ENCODE peak calls at places on chromosomes 11 and 22, in five cellular contexts. F is neuronal stem cell, J is H1, B is mesenchymal stem cell, A is trophoblast cell. N is an unnamed sample. For H3K4me1, the result is how much of the 10 kb centered on the place peaks cover.

GRCh38 chr11:134742228-134742612 is 330.2 kb upstream of the B3GAT1 start:
- DNase-seq in F (no peak), J (no peak), B (peak), A (no peak), N (no peak)

GRCh38 chr22:45284705-45285305 is at the start of gene UPK3A:
- DNase-seq in F (peak), J (no peak), B (peak), A (peak), N (peak)

GRCh38 chr11:18524248-18524647 is 2.5 kb downstream of the TSG101 start:
- DNase-seq in F (no peak), J (no peak), B (no peak), A (no peak), N (no peak)

GRCh38 chr11:1341928-1342524 is 32.6 kb upstream of the TOLLIP start:
- DNase-seq in F (no peak), J (no peak), B (peak), A (no peak), N (no peak)

GRCh38 chr22:28019360-28019759 is 100.3 kb upstream of the PITPNB start:
- DNase-seq in F (no peak), J (no peak), B (no peak), A (no peak), N (no peak)

GRCh38 chr22:35638408-35638807 is 9.8 kb upstream of the APOL6 start:
- DNase-seq in F (no peak), J (no peak), B (peak), A (peak), N (no peak)

GRCh38 chr11:128463386-128463829 is 124.0 kb downstream of the ETS1 start:
- DNase-seq in F (no peak), J (no peak), B (peak), A (no peak), N (no peak)

GRCh38 chr11:128259816-128260215 is 327.5 kb downstream of the ETS1 start:
- DNase-seq in F (no peak), J (no peak), B (no peak), A (no peak), N (no peak)

GRCh38 chr11:35598254-35599125 is 19.8 kb upstream of the FJX1 start:
- DNase-seq in F (no peak), J (no peak), B (no peak), A (no peak), N (no peak)

GRCh38 chr11:92436026-92436425 is 211.4 kb downstream of the FAT3 start:
- DNase-seq in F (no peak), J (no peak), B (no peak), A (no peak), N (no peak)

DNA sequence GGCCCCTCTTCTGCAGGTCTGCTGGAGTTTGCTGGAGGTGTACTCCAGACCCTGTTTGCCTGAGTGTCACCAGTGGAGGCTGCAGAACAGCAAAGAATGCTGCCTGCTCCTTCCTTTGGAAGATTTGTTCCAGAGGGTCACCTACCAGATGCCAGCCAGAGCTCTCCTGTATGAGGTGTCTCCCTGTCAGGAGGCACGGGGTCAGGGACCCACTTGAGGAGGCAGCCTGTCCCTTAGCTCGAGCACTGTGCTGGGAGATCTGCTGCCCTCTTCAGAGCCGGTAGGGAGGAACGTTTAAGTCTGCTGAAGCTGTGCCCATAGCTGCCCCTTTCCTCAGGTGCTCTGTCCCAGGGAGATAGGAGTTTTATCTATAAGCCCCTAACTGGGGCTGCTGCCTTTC is 207.9 kb downstream of the FAT3 start:
- DNase-seq in F (no peak), J (no peak), B (no peak), A (no peak), N (no peak)
- H2BK12ac ChIP-seq in F (no peak), J (no peak), B (no peak), A (no peak), N (no peak)

GRCh38 chr22:46652081-46652929 is 32.1 kb downstream of the GRAMD4 start:
- DNase-seq in F (no peak), J (no peak), B (peak), A (no peak), N (no peak)
- H3K18ac ChIP-seq in F (peak), J (no peak), B (peak), A (no peak), N (no peak)

DNA sequence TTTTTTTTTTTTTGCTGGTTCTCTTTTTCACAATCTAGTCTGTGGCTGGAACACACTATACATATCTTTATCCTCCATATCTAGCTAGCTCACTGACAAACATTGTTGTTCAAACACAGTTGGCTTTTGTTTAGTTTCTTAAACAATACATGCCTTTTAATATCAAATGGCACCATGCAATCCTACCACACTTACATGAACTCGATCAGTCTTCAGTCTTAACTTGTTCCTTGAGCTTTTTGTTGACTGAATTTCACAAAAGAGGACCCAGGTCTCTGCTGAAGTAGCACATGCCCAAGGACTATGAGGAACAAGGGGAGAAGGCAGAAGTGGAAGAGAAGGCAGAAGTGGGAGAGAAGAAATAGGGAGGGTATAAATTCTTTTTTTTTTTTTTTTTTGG is 25.5 kb downstream of the TMEM123 start:
- DNase-seq in F (no peak), J (no peak), B (no peak), A (no peak), N (no peak)
- H3K4me1 ChIP-seq in F (under half), J (under half), B (under half), A (under half), N (under half)

GRCh38 chr22:38833061-38833460 is 10.8 kb downstream of the NPTXR start:
- DNase-seq in F (no peak), J (no peak), B (no peak), A (no peak), N (no peak)
- H2BK12ac ChIP-seq in F (no peak), J (peak), B (no peak), A (no peak), N (no peak)

GRCh38 chr11:74696932-74697687 is 34.1 kb downstream of the CHRDL2 start:
- DNase-seq in F (no peak), J (no peak), B (peak), A (peak), N (peak)

GRCh38 chr11:74696488-74696887 is 34.7 kb downstream of the CHRDL2 start:
- DNase-seq in F (no peak), J (no peak), B (no peak), A (no peak), N (no peak)

GRCh38 chr11:74694136-74694535 is 37.1 kb downstream of the CHRDL2 start:
- DNase-seq in F (no peak), J (no peak), B (no peak), A (no peak), N (no peak)

GRCh38 chr11:74694536-74694935 is 36.7 kb downstream of the CHRDL2 start:
- DNase-seq in F (no peak), J (no peak), B (no peak), A (no peak), N (no peak)

GRCh38 chr11:74695705-74696280 is 35.4 kb downstream of the CHRDL2 start:
- DNase-seq in F (no peak), J (no peak), B (no peak), A (no peak), N (peak)
- H3K18ac ChIP-seq in F (no peak), J (no peak), B (no peak), A (no peak), N (no peak)

GRCh38 chr11:77547047-77547836 is 42.5 kb upstream of the AQP11 start:
- DNase-seq in F (no peak), J (no peak), B (no peak), A (no peak), N (no peak)

GRCh38 chr11:77547863-77548551 is 41.7 kb upstream of the AQP11 start:
- DNase-seq in F (peak), J (peak), B (peak), A (peak), N (peak)

GRCh38 chr11:77548552-77549439 is 41.0 kb upstream of the AQP11 start:
- DNase-seq in F (no peak), J (no peak), B (no peak), A (no peak), N (no peak)
- H3K4me1 ChIP-seq in F (under half), J (under half), B (under half), A (under half), N (under half)

GRCh38 chr11:16091862-16092261 is 264.5 kb downstream of the SOX6 start:
- DNase-seq in F (no peak), J (no peak), B (no peak), A (no peak), N (no peak)
- H2BK12ac ChIP-seq in F (no peak), J (no peak), B (no peak), A (no peak), N (no peak)

GRCh38 chr11:10441652-10442503 is 13.2 kb upstream of the AMPD3 start:
- DNase-seq in F (no peak), J (no peak), B (no peak), A (no peak), N (no peak)
- H3K18ac ChIP-seq in F (no peak), J (no peak), B (no peak), A (no peak), N (no peak)

N was measured in H9.